ENCODE peak calls at places on chromosomes 4 and X, in eight cellular contexts. Q, R, B, W, A, U, Y and N are unnamed samples. For H3K36me3 and H3K27me3, the result is how much of the 10 kb centered on the place peaks cover.

GRCh38 chrX:85493821-85494220 is 114.4 kb upstream of the POF1B start:
- DNase-seq in U (no peak), R (no peak), W (no peak), A (no peak), Y (no peak), Q (no peak), B (no peak), N (no peak)

GRCh38 chr4:31086771-31087330 is 366.7 kb downstream of the PCDH7 start:
- DNase-seq in Y (no peak), Q (peak), R (no peak), U (no peak), W (no peak), B (no peak), A (no peak), N (no peak)

GRCh38 chrX:12463873-12464272 is 325.6 kb downstream of the FRMPD4 start:
- DNase-seq in Q (no peak), Y (no peak), R (no peak), W (no peak), A (no peak), U (no peak), B (no peak), N (no peak)

GRCh38 chr4:15665738-15666365 is 10.7 kb upstream of the FBXL5 start:
- DNase-seq in Y (no peak), A (no peak), R (peak), Q (peak), B (no peak), U (no peak), W (no peak), N (no peak)

GRCh38 chr4:184978211-184978610 is 40.1 kb upstream of the HELT start:
- DNase-seq in A (no peak), R (no peak), U (no peak), Q (no peak), Y (no peak), W (no peak), B (peak), N (no peak)

GRCh38 chr4:121728798-121729226 is 32.0 kb upstream of the ANXA5 start:
- DNase-seq in B (no peak), A (no peak), U (no peak), R (no peak), Q (peak), Y (no peak), W (no peak), N (no peak)

GRCh38 chr4:44121210-44121609 is 327.4 kb downstream of the KCTD8 start:
- DNase-seq in B (no peak), Q (no peak), R (no peak), U (no peak), Y (no peak), A (no peak), W (no peak), N (no peak)

GRCh38 chr4:70364002-70364401 is 3.4 kb downstream of the SMR3A start:
- DNase-seq in A (no peak), W (no peak), R (no peak), U (no peak), B (no peak), Y (no peak), Q (no peak), N (no peak)

GRCh38 chr4:165635261-165635838 is 237.7 kb upstream of the TLL1 start:
- DNase-seq in Q (no peak), B (no peak), Y (no peak), U (peak), R (no peak), A (no peak), W (no peak), N (no peak)

GRCh38 chr4:102497986-102498385 is 3.2 kb upstream of the NFKB1 start:
- DNase-seq in Q (no peak), Y (no peak), W (no peak), B (no peak), A (no peak), U (no peak), R (no peak), N (no peak)

GRCh38 chrX:20432746-20433374 is 166.2 kb upstream of the RPS6KA3 start:
- DNase-seq in A (no peak), B (no peak), W (no peak), R (no peak), Y (no peak), U (no peak), Q (no peak), N (no peak)

GRCh38 chr4:177163532-177163931 is 146.1 kb upstream of the NEIL3 start:
- DNase-seq in Y (no peak), B (no peak), R (no peak), A (no peak), W (no peak), U (no peak), Q (peak), N (no peak)

GRCh38 chr4:129282293-129282692 is 186.3 kb downstream of the C4orf33 start:
- DNase-seq in U (no peak), Y (no peak), W (no peak), R (no peak), A (no peak), Q (no peak), B (no peak), N (no peak)

GRCh38 chr4:152666946-152667345 is 12.9 kb downstream of the TMEM154 start:
- DNase-seq in U (no peak), R (no peak), A (no peak), Y (no peak), Q (no peak), B (no peak), W (no peak), N (no peak)

GRCh38 chr4:100190643-100191600 is 654 bp upstream of the DDIT4L start:
- DNase-seq in B (no peak), U (no peak), R (peak), W (peak), Y (no peak), Q (peak), A (no peak), N (peak)

GRCh38 chrX:150036641-150037040 is 98.3 kb upstream of the EOLA2 start:
- DNase-seq in U (no peak), A (no peak), W (no peak), R (no peak), Q (no peak), Y (no peak), B (no peak), N (no peak)

GRCh38 chrX:154356596-154356995 is 17.8 kb downstream of the FLNA start:
- DNase-seq in Y (no peak), R (no peak), A (no peak), B (no peak), W (no peak), Q (no peak), U (no peak), N (no peak)

GRCh38 chr4:179625391-179625790 is 2183.2 kb upstream of the AGA start:
- DNase-seq in Q (peak), U (no peak), R (no peak), W (no peak), Y (no peak), A (no peak), B (no peak), N (no peak)

GRCh38 chr4:147349199-147349598 is 131.7 kb upstream of the EDNRA start:
- DNase-seq in W (no peak), Y (no peak), U (no peak), Q (peak), A (no peak), R (no peak), B (no peak), N (no peak)

GRCh38 chr4:11408569-11408968 is 20.1 kb downstream of the HS3ST1 start:
- DNase-seq in R (no peak), W (no peak), U (no peak), Y (no peak), B (no peak), A (no peak), Q (no peak), N (no peak)

GRCh38 chrX:3029084-3029483 is 12.2 kb upstream of the ARSF start:
- DNase-seq in Q (no peak), Y (no peak), U (no peak), B (no peak), W (no peak), R (no peak), A (no peak), N (no peak)

GRCh38 chrX:68832101-68832416 is 3.2 kb downstream of the EFNB1 start:
- DNase-seq in W (no peak), Q (peak), A (peak), R (peak), Y (no peak), U (no peak), B (peak), N (peak)

GRCh38 chr4:37685211-37685725 is 908 bp downstream of the RELL1 start:
- DNase-seq in A (no peak), R (peak), Q (peak), Y (peak), W (no peak), U (no peak), B (no peak), N (peak)

GRCh38 chr4:184653650-184654049 is 4.1 kb downstream of the PRIMPOL start:
- DNase-seq in B (no peak), A (no peak), Y (no peak), U (no peak), R (no peak), Q (peak), W (no peak), N (no peak)

GRCh38 chr4:96602661-96603060 is 762.8 kb downstream of the PDHA2 start:
- DNase-seq in B (no peak), Y (no peak), Q (peak), W (no peak), R (no peak), A (no peak), U (no peak), N (no peak)

GRCh38 chrX:25012433-25012735 is 3.4 kb downstream of the ARX start:
- DNase-seq in U (no peak), Q (no peak), Y (no peak), A (no peak), B (no peak), R (no peak), W (no peak), N (peak)

GRCh38 chr4:154018659-154019058 is 229.8 kb upstream of the SFRP2 start:
- DNase-seq in U (peak), W (peak), B (no peak), A (no peak), R (no peak), Y (no peak), Q (no peak), N (peak)

GRCh38 chrX:18973527-18974192 is 10.3 kb downstream of the PHKA2 start:
- DNase-seq in Y (no peak), A (no peak), U (no peak), W (no peak), B (no peak), R (no peak), Q (no peak), N (no peak)

GRCh38 chr4:18566970-18567799 is 545.6 kb upstream of the LCORL start:
- DNase-seq in Q (no peak), Y (no peak), U (no peak), A (no peak), B (no peak), W (no peak), R (peak), N (no peak)

GRCh38 chrX:74535211-74535621 is 79.2 kb downstream of the RLIM start:
- DNase-seq in R (peak), A (no peak), U (peak), W (no peak), Y (no peak), B (no peak), Q (peak), N (peak)

GRCh38 chrX:155046129-155046810 is 19.6 kb downstream of the FUNDC2 start:
- DNase-seq in Y (no peak), R (no peak), W (no peak), B (no peak), Q (peak), A (no peak), U (no peak), N (no peak)

GRCh38 chr4:507745-508512 is 8.9 kb downstream of the PIGG start:
- DNase-seq in B (no peak), U (no peak), R (no peak), Q (no peak), A (no peak), Y (no peak), W (no peak), N (no peak)
- H3K36me3 ChIP-seq in B (under half), U (half or more), R (under half), Q (under half), A (half or more), Y (half or more), W (under half), N (under half)

DNA sequence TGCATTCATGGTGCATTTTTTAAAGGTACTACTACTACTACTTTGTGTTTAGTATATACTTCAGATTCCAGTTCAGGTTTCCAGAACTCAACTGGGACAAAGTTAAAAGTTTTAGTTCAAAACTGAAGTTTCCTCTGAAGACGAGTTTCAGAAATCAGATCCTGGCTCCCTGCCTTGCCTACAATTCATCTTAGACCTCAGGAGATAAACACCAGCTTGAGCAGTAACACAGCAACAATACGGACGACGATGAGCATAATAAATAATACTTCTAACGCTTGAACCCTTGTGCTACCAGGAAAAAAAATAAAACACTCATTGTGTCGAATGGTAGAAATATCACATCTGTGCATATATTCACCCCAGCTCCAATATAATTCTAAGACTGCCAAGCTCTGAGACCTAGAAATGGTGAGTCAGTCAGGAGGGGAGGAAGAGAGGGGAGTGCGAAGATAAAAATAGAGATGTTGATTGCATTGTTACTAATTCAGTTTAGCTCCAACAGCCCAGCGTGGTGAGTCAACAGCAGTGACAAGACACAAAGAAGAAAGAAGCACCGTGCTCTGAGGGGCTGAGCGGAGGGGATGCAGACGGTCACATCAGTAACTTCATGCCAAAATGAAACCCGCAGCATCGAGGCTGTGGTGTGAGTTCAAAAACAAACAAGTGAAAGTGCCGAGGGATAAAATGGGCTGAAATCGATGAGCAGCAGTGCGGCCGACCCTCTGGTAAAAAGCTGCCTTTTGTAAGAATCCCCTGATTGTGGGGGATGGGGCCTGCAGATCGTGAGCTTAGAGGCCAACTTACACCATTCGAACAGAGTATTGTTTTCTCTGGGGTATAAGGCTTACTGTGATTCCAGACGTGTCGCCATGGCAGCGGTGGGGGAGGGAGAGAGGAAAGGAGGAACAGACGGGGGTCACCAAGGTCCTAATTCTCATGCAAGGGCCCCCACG is 150.3 kb downstream of the MGST2 start:
- DNase-seq in U (peak), Q (peak), B (peak), A (no peak), R (peak), Y (no peak), W (peak), N (peak)
- H3K4me3 ChIP-seq in U (peak), Q (peak), B (peak), A (peak), R (no peak), Y (no peak), W (no peak), N (peak)

GRCh38 chr4:53907772-53908171 is 156.6 kb downstream of the CHIC2 start:
- DNase-seq in W (no peak), Y (no peak), U (no peak), Q (no peak), R (no peak), A (no peak), B (no peak), N (no peak)
- H3K27me3 ChIP-seq in W (under half), Y (under half), U (under half), Q (under half), R (under half), A (under half), B (under half), N (under half)

GRCh38 chr4:2944091-2944482 is 19.1 kb downstream of the NOP14 start:
- DNase-seq in Q (no peak), B (no peak), A (no peak), W (no peak), U (no peak), R (no peak), Y (no peak), N (peak)
- H3K36me3 ChIP-seq in Q (under half), B (half or more), A (half or more), W (half or more), U (half or more), R (under half), Y (half or more), N (half or more)

DNA sequence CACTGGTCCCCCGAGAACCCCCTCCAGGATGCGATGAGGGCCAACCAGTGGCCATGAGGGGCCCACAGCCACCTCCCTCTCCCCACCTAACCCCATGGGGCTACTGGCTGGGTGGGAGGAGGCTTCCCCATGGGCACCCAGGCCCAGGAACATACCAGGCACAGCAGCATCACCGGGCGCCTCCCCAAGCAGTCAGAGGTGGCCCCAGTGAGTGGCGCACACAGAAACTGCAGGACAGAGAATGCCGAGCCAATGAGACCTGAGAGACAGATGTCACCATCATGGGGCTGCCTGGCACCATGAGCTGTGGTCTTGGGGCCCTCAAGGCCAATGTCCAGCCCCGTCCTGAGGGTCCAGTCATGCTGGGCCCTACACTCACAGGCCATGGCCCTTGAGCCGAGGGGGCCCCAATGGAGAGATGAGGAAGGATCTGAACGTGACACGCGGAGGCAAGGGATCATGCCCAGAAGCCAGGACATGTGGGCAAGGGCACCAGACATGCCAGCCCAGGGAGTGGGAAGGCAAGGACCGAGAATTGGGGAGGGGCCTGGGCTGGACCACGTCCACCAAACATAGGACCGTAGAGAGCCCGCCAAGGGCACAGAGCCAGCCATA is 30.1 kb downstream of the NOP14 start:
- DNase-seq in R (no peak), Q (no peak), U (no peak), Y (no peak), B (no peak), W (no peak), A (peak), N (peak)
- H3K4me3 ChIP-seq in R (no peak), Q (peak), U (peak), Y (no peak), B (peak), W (peak), A (peak), N (peak)

GRCh38 chr4:77418333-77418732 is 187.3 kb upstream of the CXCL13 start:
- DNase-seq in R (peak), Q (peak), Y (no peak), B (no peak), A (no peak), U (no peak), W (no peak), N (peak)

GRCh38 chr4:77415689-77416088 is 189.9 kb upstream of the CXCL13 start:
- DNase-seq in W (no peak), A (no peak), Q (no peak), U (no peak), B (no peak), Y (no peak), R (no peak), N (no peak)
- H3K27me3 ChIP-seq in W (under half), A (under half), Q (under half), U (under half), B (under half), Y (under half), R (under half), N (under half)